ENCODE peak calls at places on chromosome 12, in four cellular contexts. One of them, this sample, is unnamed. For H3K4me1, the result is how much of the 10 kb centered on the place peaks cover.

GRCh38 chr12:104715562-104716182 is 242.4 kb downstream of the SLC41A2 start:
- DNase-seq in adipocyte: no peak
- DNase-seq in pancreas: no peak
- DNase-seq in small intestine: no peak
- DNase-seq in this sample: no peak

GRCh38 chr12:13093850-13094225 is 9.6 kb downstream of the GSG1 start:
- DNase-seq in pancreas: no peak
- DNase-seq in adipocyte: peak
- DNase-seq in small intestine: peak
- DNase-seq in this sample: no peak

GRCh38 chr12:26874501-26875296 is 41.7 kb upstream of the ITPR2 start:
- DNase-seq in adipocyte: no peak
- DNase-seq in pancreas: no peak
- DNase-seq in small intestine: no peak
- DNase-seq in this sample: no peak

GRCh38 chr12:69534389-69534822 is 50.9 kb upstream of the CCT2 start:
- DNase-seq in pancreas: peak
- DNase-seq in small intestine: peak
- DNase-seq in adipocyte: peak
- DNase-seq in this sample: peak

GRCh38 chr12:48128800-48129199 is 9.6 kb downstream of the PFKM start:
- DNase-seq in small intestine: no peak
- DNase-seq in adipocyte: no peak
- DNase-seq in pancreas: no peak
- DNase-seq in this sample: no peak

GRCh38 chr12:106341086-106341879 is 16.3 kb upstream of the POLR3B start:
- DNase-seq in pancreas: no peak
- DNase-seq in small intestine: no peak
- DNase-seq in adipocyte: peak
- DNase-seq in this sample: no peak

GRCh38 chr12:67578976-67579661 is 69.4 kb upstream of the DYRK2 start:
- DNase-seq in pancreas: no peak
- DNase-seq in small intestine: peak
- DNase-seq in adipocyte: no peak
- DNase-seq in this sample: no peak

GRCh38 chr12:107632246-107632645 is 53.4 kb upstream of the PWP1 start:
- DNase-seq in pancreas: no peak
- DNase-seq in small intestine: peak
- DNase-seq in adipocyte: no peak
- DNase-seq in this sample: no peak

GRCh38 chr12:116881325-116881866 is at the start of gene HRK:
- DNase-seq in pancreas: no peak
- DNase-seq in adipocyte: no peak
- DNase-seq in small intestine: no peak
- DNase-seq in this sample: no peak

GRCh38 chr12:89492883-89493282 is 31.7 kb downstream of the GALNT4 start:
- DNase-seq in pancreas: no peak
- DNase-seq in small intestine: peak
- DNase-seq in adipocyte: no peak
- DNase-seq in this sample: no peak
- H3K4me1 ChIP-seq in pancreas: under half
- H3K4me1 ChIP-seq in small intestine: under half
- H3K4me1 ChIP-seq in adipocyte: under half
- H3K4me1 ChIP-seq in this sample: under half

GRCh38 chr12:20370001-20370381 is 1.7 kb downstream of the PDE3A start:
- DNase-seq in small intestine: peak
- DNase-seq in adipocyte: peak
- DNase-seq in pancreas: peak
- DNase-seq in this sample: peak
- H3K4me3 ChIP-seq in small intestine: peak
- H3K4me3 ChIP-seq in adipocyte: peak
- H3K4me3 ChIP-seq in pancreas: peak
- H3K4me3 ChIP-seq in this sample: peak

DNA sequence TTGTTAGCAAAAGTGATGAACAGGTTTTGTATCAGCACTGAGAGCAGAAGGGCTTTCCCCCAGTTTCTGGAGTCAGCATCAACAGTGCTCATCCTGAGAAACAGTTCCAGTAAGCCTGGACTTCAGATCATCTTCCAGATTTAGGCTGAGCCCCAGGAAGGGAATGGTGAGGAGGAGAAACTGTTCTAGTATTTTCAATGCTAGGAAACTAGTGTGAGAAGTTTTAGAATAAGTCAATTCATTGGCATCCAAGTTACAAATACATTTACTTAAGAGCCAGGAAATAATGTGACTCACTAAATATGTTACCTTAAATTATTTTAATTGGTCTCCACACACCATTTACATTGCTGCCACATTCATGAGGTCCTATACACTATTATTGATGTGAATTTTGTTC is 123.3 kb downstream of the SRGAP1 start:
- DNase-seq in small intestine: no peak
- DNase-seq in pancreas: no peak
- DNase-seq in adipocyte: no peak
- DNase-seq in this sample: no peak
- H3K4me1 ChIP-seq in small intestine: under half
- H3K4me1 ChIP-seq in pancreas: under half
- H3K4me1 ChIP-seq in adipocyte: under half
- H3K4me1 ChIP-seq in this sample: under half

DNA sequence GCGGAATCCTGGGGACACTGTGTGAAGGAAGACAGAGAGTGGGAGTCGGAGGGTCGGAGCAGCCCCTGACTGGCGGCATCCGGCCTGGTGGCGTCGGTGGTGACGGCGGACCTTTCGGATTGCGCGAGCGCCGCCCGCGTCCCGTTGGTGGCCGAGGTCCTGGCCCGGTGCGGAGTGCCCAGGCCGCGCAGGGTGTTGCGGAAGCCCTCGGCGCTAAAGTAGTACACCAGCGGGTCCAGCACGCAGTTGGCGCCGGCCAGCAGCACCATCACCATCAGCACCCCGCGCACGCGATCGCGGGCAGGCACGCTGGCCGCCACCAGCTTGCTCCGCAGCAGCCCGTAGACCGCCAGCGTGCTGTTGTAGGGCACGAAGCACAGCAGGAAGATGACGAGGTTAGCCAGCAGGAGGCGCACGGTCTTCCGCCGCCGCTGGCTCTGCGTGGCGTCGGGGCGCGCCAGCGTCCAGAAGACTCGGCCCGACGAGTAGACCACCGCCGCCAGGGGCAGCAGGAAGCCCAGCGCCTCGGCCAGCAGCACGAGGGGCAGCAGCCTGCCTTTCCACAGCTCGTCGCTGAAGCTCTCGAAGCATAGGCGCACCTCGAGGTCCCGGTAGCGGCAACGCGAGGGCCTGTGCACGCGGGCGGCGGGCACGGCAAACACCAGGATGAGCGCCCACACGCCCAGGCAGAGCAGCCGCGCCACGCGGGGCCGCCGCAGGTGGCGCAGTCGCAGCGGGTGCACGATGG is 13.1 kb upstream of the CHD4 start:
- DNase-seq in pancreas: no peak
- DNase-seq in adipocyte: no peak
- DNase-seq in small intestine: no peak
- DNase-seq in this sample: no peak
- H3K4me3 ChIP-seq in pancreas: peak
- H3K4me3 ChIP-seq in adipocyte: peak
- H3K4me3 ChIP-seq in small intestine: no peak
- H3K4me3 ChIP-seq in this sample: no peak

GRCh38 chr12:120832712-120833111 is 71.4 kb downstream of the SPPL3 start:
- DNase-seq in adipocyte: no peak
- DNase-seq in small intestine: no peak
- DNase-seq in pancreas: no peak
- DNase-seq in this sample: no peak

GRCh38 chr12:120834489-120835303 is 69.5 kb downstream of the SPPL3 start:
- DNase-seq in pancreas: no peak
- DNase-seq in small intestine: no peak
- DNase-seq in adipocyte: no peak
- DNase-seq in this sample: no peak

GRCh38 chr12:120835657-120836056 is 68.5 kb downstream of the SPPL3 start:
- DNase-seq in pancreas: no peak
- DNase-seq in small intestine: no peak
- DNase-seq in adipocyte: peak
- DNase-seq in this sample: no peak

GRCh38 chr12:120835304-120835612 is 68.9 kb downstream of the SPPL3 start:
- DNase-seq in adipocyte: no peak
- DNase-seq in pancreas: no peak
- DNase-seq in small intestine: no peak
- DNase-seq in this sample: no peak

GRCh38 chr12:120833849-120834248 is 70.3 kb downstream of the SPPL3 start:
- DNase-seq in pancreas: no peak
- DNase-seq in adipocyte: no peak
- DNase-seq in small intestine: no peak
- DNase-seq in this sample: no peak
- H3K4me1 ChIP-seq in pancreas: under half
- H3K4me1 ChIP-seq in adipocyte: under half
- H3K4me1 ChIP-seq in small intestine: under half
- H3K4me1 ChIP-seq in this sample: under half

GRCh38 chr12:65829716-65830115 is 5.4 kb downstream of the HMGA2 start:
- DNase-seq in adipocyte: no peak
- DNase-seq in small intestine: no peak
- DNase-seq in pancreas: no peak
- DNase-seq in this sample: no peak
- H3K4me3 ChIP-seq in adipocyte: no peak
- H3K4me3 ChIP-seq in small intestine: no peak
- H3K4me3 ChIP-seq in pancreas: no peak
- H3K4me3 ChIP-seq in this sample: no peak

DNA sequence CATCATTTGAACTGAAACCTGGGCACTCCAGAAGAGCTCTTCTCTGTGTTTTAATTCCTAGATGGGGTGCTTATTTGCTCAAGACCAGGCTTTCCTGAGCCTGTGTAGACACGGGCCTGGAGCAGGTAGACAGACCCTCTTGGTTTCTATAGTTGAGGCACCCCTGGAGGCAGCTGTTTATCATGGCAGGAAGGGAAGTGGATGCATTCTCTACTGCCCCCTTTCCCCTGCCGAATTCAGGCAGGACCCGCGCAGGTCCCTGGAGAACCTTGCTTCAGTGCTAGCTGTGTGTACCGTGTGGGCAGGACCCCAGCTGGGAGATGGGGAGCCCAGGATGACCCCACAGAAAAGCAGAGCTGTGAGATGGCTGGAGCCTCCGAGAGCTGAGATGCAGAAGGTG is 6.0 kb downstream of the CACNA1C start:
- DNase-seq in pancreas: no peak
- DNase-seq in small intestine: no peak
- DNase-seq in adipocyte: no peak
- DNase-seq in this sample: no peak
- H3K4me1 ChIP-seq in pancreas: under half
- H3K4me1 ChIP-seq in small intestine: under half
- H3K4me1 ChIP-seq in adipocyte: under half
- H3K4me1 ChIP-seq in this sample: under half

DNA sequence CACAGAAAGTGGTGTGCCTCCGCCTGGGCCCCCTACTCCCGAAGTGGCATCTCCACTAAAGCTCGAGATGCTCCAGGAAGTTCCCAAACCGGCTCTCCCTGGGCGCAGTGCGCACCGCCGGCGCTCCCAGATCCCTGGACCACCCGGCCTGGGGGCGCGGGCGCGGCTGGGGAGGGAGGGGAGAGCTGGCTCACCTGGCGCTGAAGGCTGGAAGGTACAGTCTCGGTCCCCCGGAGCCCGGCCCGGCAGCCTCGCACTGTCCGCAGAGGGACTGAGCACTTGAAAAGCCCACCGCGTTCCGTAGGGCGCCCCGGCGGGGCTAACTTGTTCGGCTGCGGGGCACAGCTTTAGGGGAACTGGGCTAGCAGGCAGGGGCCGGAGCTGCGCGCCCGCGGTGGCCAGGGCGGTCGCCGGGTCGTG is 558 bp downstream of the DBX2 start:
- DNase-seq in pancreas: no peak
- DNase-seq in adipocyte: no peak
- DNase-seq in small intestine: no peak
- DNase-seq in this sample: no peak
- H3K4me3 ChIP-seq in pancreas: peak
- H3K4me3 ChIP-seq in adipocyte: peak
- H3K4me3 ChIP-seq in small intestine: no peak
- H3K4me3 ChIP-seq in this sample: no peak

GRCh38 chr12:2317819-2318218 is 265.0 kb downstream of the CACNA1C start:
- DNase-seq in adipocyte: no peak
- DNase-seq in small intestine: no peak
- DNase-seq in pancreas: no peak
- DNase-seq in this sample: no peak
- H3K4me1 ChIP-seq in adipocyte: under half
- H3K4me1 ChIP-seq in small intestine: under half
- H3K4me1 ChIP-seq in pancreas: under half
- H3K4me1 ChIP-seq in this sample: under half

GRCh38 chr12:130043685-130044421 is 118.4 kb upstream of the FZD10 start:
- DNase-seq in pancreas: no peak
- DNase-seq in small intestine: no peak
- DNase-seq in adipocyte: no peak
- DNase-seq in this sample: no peak

GRCh38 chr12:130041983-130042812 is 120.1 kb upstream of the FZD10 start:
- DNase-seq in pancreas: peak
- DNase-seq in adipocyte: peak
- DNase-seq in small intestine: no peak
- DNase-seq in this sample: peak

GRCh38 chr12:130049666-130050065 is 112.6 kb upstream of the FZD10 start:
- DNase-seq in small intestine: no peak
- DNase-seq in adipocyte: no peak
- DNase-seq in pancreas: no peak
- DNase-seq in this sample: no peak

DNA sequence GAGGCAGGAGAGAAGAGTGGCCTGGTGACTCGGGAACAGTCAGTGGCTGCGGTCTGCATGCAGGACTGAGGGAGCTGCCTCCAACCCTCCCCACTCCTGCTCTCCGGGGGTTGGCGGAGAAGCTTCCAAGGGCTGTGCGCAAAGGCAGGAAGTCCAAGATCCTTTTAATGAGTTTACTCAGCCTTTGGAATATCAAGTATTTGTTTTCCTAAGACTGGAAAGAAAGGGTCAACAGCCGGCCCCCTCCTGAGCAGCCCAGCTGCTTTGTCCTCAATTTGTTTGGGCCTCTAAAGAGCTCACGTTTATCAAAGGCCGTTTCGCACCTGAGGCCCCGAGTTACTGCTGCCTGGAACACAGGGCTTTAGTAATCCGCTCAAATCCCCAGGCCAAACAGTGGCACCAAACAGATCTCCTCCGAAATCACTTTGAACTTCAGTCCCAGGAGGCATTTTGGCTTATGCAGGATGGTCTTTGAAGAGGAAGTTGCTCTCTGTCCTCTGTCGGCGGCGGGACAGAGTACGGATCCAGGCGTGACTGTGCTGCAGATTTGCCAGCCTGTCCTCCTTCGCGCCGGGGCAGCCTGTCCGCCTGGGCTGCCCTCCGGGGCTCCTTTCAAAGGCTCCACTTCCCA is 117.2 kb upstream of the FZD10 start:
- DNase-seq in small intestine: no peak
- DNase-seq in adipocyte: peak
- DNase-seq in pancreas: no peak
- DNase-seq in this sample: no peak
- H3K4me3 ChIP-seq in small intestine: no peak
- H3K4me3 ChIP-seq in adipocyte: no peak
- H3K4me3 ChIP-seq in pancreas: no peak
- H3K4me3 ChIP-seq in this sample: no peak

This sample was measured in mucosa of descending colon.